ENCODE peak calls at places on chromosome 12, in five cellular contexts. R is neuronal stem cell; N is A549; W is heart right ventricle; P is CD4-positive, CD25-positive, alpha-beta regulatory T cell. K is an unnamed sample.

GRCh38 chr12:106301241-106301610 is 1.3 kb upstream of the TCP11L2 start:
- DNase-seq in R (no peak), P (no peak), W (no peak), N (no peak), K (no peak)

GRCh38 chr12:124636138-124636968 is 68.9 kb upstream of the NCOR2 start:
- DNase-seq in N (no peak), W (no peak), R (no peak), P (peak; percentile 88), K (no peak)

GRCh38 chr12:48630346-48630745 is 51.7 kb downstream of the KANSL2 start:
- DNase-seq in P (no peak), R (no peak), N (no peak), W (no peak), K (no peak)

GRCh38 chr12:2764398-2764797 is 30.4 kb upstream of the FKBP4 start:
- DNase-seq in R (no peak), N (no peak), W (no peak), P (no peak), K (no peak)

GRCh38 chr12:49543221-49543913 is 4.5 kb downstream of the KCNH3 start:
- DNase-seq in P (no peak), R (no peak), W (no peak), N (no peak), K (no peak)

GRCh38 chr12:3464561-3464960 is 26.4 kb upstream of the PRMT8 start:
- DNase-seq in P (no peak), W (no peak), R (no peak), N (no peak), K (no peak)

GRCh38 chr12:62640910-62641448 is 174.4 kb downstream of the MON2 start:
- DNase-seq in N (no peak), P (peak; percentile 71), W (no peak), R (no peak), K (no peak)

GRCh38 chr12:47029903-47030302 is 49.5 kb upstream of the PCED1B start:
- DNase-seq in P (no peak), W (no peak), R (no peak), N (no peak), K (no peak)

GRCh38 chr12:117234441-117234840 is 44.2 kb upstream of the FBXO21 start:
- DNase-seq in W (no peak), R (no peak), N (no peak), P (no peak), K (no peak)
- H3K27ac ChIP-seq in W (no peak overlapping the region), R (no peak overlapping the region), N (no peak overlapping the region), P (no peak overlapping the region), K (no peak overlapping the region)

DNA sequence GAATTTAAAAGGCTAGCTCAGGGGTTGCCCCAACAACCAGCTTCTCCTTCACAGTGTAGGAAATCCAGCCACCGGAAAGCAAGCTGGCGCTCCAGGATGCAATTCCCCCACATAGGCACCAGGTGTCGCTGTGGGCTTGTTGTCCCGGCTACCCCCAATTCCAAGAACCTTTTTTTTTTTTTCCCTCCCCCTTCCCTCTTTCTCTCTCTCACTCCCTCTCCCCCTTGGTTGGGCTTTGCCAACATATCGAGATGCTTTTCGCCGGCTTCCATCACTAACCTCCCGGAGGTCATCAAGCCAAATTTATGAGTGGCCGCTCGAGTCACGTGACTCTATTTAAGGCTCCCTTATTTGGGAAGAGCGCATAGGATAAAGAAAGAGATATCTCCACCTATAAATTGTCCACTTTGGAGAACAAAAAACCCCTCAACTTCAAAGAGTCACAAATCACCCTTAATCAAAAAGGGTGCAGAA is at the start of gene HOXC5:
- DNase-seq in W (no peak), N (peak; percentile 92), P (peak; percentile 67), R (peak; percentile 76), K (no peak)
- H3K27ac ChIP-seq in W (no peak within 1 kb of the TSS), N (peak within 1 kb of the TSS; percentile 76), P (no peak within 1 kb of the TSS), R (no peak within 1 kb of the TSS), K (no peak within 1 kb of the TSS)

DNA sequence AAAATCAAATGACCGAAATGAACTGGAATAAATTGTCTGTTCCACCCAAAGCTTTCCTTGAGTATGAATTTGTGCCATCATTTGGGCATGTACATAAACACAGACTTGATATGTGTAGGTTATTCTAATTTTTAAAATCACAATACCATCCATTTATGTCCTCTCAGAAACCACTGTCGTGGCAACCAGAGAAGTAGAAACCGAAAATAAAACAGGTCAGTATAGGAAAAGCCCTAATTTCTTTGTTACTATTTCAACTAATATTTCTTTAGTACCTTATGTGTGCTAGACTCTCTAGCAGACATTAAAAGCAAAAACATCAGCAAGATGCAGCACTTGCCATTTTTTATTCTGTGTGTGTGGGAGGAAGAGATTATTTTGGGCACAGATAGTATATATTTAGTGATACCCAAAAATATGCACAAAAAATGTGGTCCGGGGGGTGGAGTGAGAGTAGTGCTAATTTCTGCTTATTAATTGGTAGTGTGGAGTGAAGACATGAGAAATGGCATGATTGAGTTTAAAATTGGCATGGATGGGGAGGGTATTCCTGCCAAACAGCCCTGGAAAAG is 130.8 kb upstream of the CNTN1 start:
- DNase-seq in P (no peak), N (no peak), W (no peak), R (no peak), K (no peak)
- H3K27ac ChIP-seq in P (no peak overlapping the region), N (no peak overlapping the region), W (no peak overlapping the region), R (no peak overlapping the region), K (no peak overlapping the region)

DNA sequence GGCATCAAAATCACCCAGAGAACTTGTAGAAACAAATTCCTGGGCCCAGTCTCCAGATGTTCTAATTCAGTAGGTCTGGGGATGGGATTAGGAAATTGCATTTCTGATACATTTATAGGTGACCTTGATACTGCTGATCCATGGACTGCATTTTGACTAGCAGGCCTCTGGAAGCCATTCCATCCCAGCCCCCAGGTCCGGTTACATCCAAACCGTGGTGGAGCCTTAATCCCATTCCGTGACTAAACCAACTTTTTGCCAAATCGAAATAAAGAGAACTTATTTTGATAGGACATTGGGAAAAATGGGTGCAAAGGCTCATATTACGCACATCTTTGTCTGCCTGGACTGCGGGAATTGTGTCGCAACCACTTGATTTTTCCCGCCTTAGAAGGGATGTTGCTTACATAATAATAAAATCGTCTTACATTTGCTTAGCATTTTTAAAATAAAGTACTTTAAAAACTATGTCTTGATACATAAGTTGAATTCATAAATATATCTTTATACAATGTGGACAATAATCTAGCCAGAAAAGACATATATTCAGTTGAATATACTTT is 5.8 kb upstream of the KCNA5 start:
- DNase-seq in N (no peak), R (no peak), W (no peak), P (no peak), K (no peak)
- H3K27ac ChIP-seq in N (no peak overlapping the region), R (no peak overlapping the region), W (no peak overlapping the region), P (no peak overlapping the region), K (no peak overlapping the region)

GRCh38 chr12:54331461-54331860 is 6.5 kb downstream of the COPZ1 start:
- DNase-seq in R (no peak), N (no peak), W (no peak), P (no peak), K (no peak)
- H3K27ac ChIP-seq in R (no peak overlapping the region), N (no peak overlapping the region), W (no peak overlapping the region), P (peak overlapping the region; percentile 60), K (no peak overlapping the region)

DNA sequence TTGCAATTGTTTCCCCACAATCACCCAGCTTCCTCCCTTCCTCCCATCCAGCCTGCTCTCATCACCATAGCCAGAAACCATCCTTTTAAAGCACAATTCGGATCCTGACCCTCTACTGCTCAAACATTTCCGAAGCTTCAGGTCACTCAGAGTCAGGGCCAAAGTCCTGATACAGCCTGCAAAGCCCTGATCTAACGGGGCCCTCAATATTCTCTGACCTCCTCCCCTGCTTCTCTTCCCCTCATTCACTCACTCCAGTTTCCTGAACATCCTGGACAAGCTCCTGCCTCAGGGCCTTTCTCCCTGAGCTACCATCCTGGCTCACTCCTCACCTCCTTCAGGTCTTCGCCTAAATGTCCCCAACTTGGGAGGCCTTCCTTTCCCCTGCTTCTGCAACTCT is 46.1 kb downstream of the PITPNM2 start:
- DNase-seq in P (no peak), R (no peak), W (no peak), N (no peak), K (no peak)
- H3K27ac ChIP-seq in P (no peak overlapping the region), R (no peak overlapping the region), W (peak overlapping the region; percentile 65), N (no peak overlapping the region), K (peak overlapping the region; percentile 16)